ENCODE peak calls at places on chromosomes 16 and 17, in seven cellular contexts. I is astrocyte of the spinal cord, J is cardiac fibroblast, A is foreskin keratinocyte, U is body of pancreas, S is A549, G is fibroblast of mammary gland. K is an unnamed sample.
A peak's percentile ranks its signal among the peaks of the same experiment; 100 is the strongest.

GRCh38 chr16:14510581-14510938 is 119.5 kb downstream of the PARN start:
- DNase-seq in I (no peak), J (no peak), A (no peak), U (no peak), S (no peak), G (no peak), K (no peak)

GRCh38 chr17:246226-246625 is 64.8 kb upstream of the DOC2B start:
- DNase-seq in I (no peak), J (no peak), A (no peak), U (no peak), S (no peak), G (no peak), K (no peak)

GRCh38 chr16:66662445-66663194 is 33.9 kb downstream of the CMTM4 start:
- DNase-seq in I (peak; percentile 51), J (peak; percentile 62), A (no peak), U (no peak), S (peak; percentile 56), G (peak; percentile 63), K (peak; percentile 30)

GRCh38 chr17:49680314-49680713 is 2.4 kb upstream of the SPOP start:
- DNase-seq in I (no peak), J (no peak), A (no peak), U (no peak), S (no peak), G (no peak), K (no peak)

GRCh38 chr16:48350716-48351115 is 34.5 kb downstream of the SIAH1 start:
- DNase-seq in I (no peak), J (no peak), A (peak; percentile 59), U (no peak), S (no peak), G (no peak), K (no peak)

GRCh38 chr17:19392303-19392702 is 5.3 kb upstream of the MFAP4 start:
- DNase-seq in I (no peak), J (no peak), A (no peak), U (no peak), S (no peak), G (no peak), K (no peak)

GRCh38 chr16:87149051-87149450 is 168.1 kb downstream of the C16orf95 start:
- DNase-seq in I (peak; percentile 62), J (peak; percentile 82), A (peak; percentile 34), U (no peak), S (no peak), G (peak; percentile 68), K (peak; percentile 5)

GRCh38 chr16:85321856-85322271 is 209.6 kb upstream of the CIBAR2 start:
- DNase-seq in I (peak; percentile 93), J (peak; percentile 92), A (no peak), U (peak; percentile 94), S (no peak), G (peak; percentile 99), K (peak; percentile 91)

GRCh38 chr17:42050360-42051012 is at the start of gene C17orf113:
- DNase-seq in I (no peak), J (no peak), A (no peak), U (peak; percentile 63), S (peak; percentile 61), G (peak; percentile 6), K (no peak)

GRCh38 chr17:40318835-40319332 is 9.9 kb downstream of the RARA start:
- DNase-seq in I (no peak), J (no peak), A (no peak), U (no peak), S (no peak), G (no peak), K (no peak)
- TF ChIP-seq CTCF in I (peak; percentile 29), J (peak; percentile 16), A (peak; percentile 37), U (no peak), S (no peak), G (no peak), K (peak; percentile 65)

DNA sequence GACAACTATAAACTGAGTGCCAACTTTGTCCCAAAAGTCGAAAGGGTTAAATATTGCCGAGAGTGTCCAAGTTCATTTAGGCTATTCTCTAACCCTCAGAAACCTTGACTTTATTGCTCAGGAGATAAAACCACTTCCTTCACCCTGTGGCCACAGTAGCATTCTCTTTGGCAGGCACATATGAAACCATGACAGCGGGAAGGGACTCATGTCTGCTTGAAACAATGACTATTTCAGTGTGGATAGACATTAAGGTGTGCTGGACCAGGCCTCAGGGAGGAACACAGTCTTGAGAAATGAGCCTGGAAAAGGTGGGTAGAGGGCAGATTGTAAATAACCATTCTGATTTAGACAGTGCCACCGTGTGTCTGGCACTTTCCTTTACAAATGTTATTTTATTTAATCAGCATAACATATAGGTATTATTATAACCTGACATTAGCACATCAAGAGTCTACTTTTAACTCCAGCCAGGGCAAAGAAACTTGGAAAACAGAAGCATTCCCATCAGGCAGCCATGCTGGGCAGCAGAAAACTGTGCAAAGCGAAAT is 212.6 kb upstream of the ELAC2 start:
- DNase-seq in I (no peak), J (no peak), A (no peak), U (no peak), S (no peak), G (no peak), K (no peak)
- TF ChIP-seq CTCF in I (no peak), J (no peak), A (no peak), U (peak; percentile 6), S (no peak), G (no peak), K (peak; percentile 16)

GRCh38 chr17:27354051-27354490 is 60.2 kb downstream of the WSB1 start:
- DNase-seq in I (no peak), J (no peak), A (no peak), U (no peak), S (no peak), G (no peak), K (no peak)
- TF ChIP-seq CTCF in I (no peak), J (no peak), A (no peak), U (no peak), S (no peak), G (no peak), K (peak; percentile 71)

DNA sequence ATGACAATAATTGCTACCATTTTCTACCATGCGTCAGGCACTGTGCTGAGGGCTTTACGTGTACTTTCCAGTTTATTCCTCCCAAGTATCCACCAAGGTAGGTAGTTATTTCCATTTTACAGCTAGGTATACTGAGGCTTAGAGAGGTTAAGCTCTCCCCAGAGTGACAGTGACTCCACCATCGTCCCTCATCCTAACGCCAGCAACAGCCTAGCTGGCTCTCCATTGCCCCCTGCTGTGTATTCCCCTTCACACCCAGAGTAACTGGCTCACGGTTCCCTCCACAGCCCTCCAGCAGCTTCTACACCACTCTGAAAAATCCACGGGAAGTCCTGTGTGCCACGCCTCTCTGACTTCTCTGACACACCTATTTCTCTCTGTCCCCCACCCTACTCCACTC is 7.1 kb upstream of the ASGR1 start:
- DNase-seq in I (no peak), J (no peak), A (no peak), U (no peak), S (peak; percentile 53), G (peak; percentile 22), K (no peak)
- TF ChIP-seq CTCF in I (peak; percentile 15), J (peak; percentile 32), A (peak; percentile 36), U (no peak), S (no peak), G (peak; percentile 30), K (peak; percentile 50)

K was measured in HFFc6.